ENCODE peak calls at places on chromosomes 6 and 20, in four cellular contexts. V, M, R and L are unnamed samples.

GRCh38 chr20:24502184-24502583 is 32.8 kb downstream of the SYNDIG1 start:
- DNase-seq in V (no peak), M (no peak), R (no peak), L (no peak)

GRCh38 chr6:130050230-130050629 is 31.8 kb downstream of the L3MBTL3 start:
- DNase-seq in V (no peak), M (no peak), R (no peak), L (no peak)

GRCh38 chr20:44137210-44137781 is 49.7 kb downstream of the JPH2 start:
- DNase-seq in V (no peak), M (no peak), R (no peak), L (no peak)

GRCh38 chr20:62641749-62642665 is at the start of gene SLCO4A1:
- DNase-seq in V (peak; percentile 90), M (peak; percentile 77), R (peak; percentile 93), L (peak; percentile 83)

GRCh38 chr20:41169791-41170351 is 32.5 kb downstream of the PLCG1 start:
- DNase-seq in V (no peak), M (no peak), R (peak; percentile 34), L (no peak)

GRCh38 chr6:39199976-39200375 is 29.3 kb downstream of the KCNK5 start:
- DNase-seq in V (no peak), M (no peak), R (no peak), L (no peak)

GRCh38 chr6:136284909-136285308 is 4.7 kb downstream of the BCLAF1 start:
- DNase-seq in V (no peak), M (no peak), R (no peak), L (peak; percentile 45)

GRCh38 chr6:90197854-90198496 is 98.7 kb downstream of the BACH2 start:
- DNase-seq in V (no peak), M (no peak), R (no peak), L (no peak)

GRCh38 chr20:3158968-3159431 is 665 bp downstream of the FASTKD5 start:
- DNase-seq in V (no peak), M (no peak), R (no peak), L (no peak)

GRCh38 chr6:98769546-98769945 is 64.8 kb upstream of the POU3F2 start:
- DNase-seq in V (no peak), M (no peak), R (no peak), L (peak; percentile 2)

GRCh38 chr6:161459008-161459407 is 185.1 kb upstream of the AGPAT4 start:
- DNase-seq in V (no peak), M (no peak), R (no peak), L (no peak)

GRCh38 chr20:6418732-6419131 is 295.9 kb upstream of the FERMT1 start:
- DNase-seq in V (no peak), M (no peak), R (no peak), L (no peak)

GRCh38 chr20:10558635-10559187 is 115.1 kb downstream of the JAG1 start:
- DNase-seq in V (no peak), M (no peak), R (no peak), L (no peak)

GRCh38 chr20:20593447-20594170 is 118.8 kb downstream of the RALGAPA2 start:
- DNase-seq in V (no peak), M (no peak), R (no peak), L (no peak)

GRCh38 chr6:392441-393390 is 1.2 kb downstream of the IRF4 start:
- DNase-seq in V (no peak), M (no peak), R (peak; percentile 51), L (peak; percentile 61)

GRCh38 chr6:111566873-111567517 is 38.7 kb downstream of the TRAF3IP2 start:
- DNase-seq in V (no peak), M (no peak), R (peak; percentile 54), L (no peak)

GRCh38 chr20:34663213-34663943 is 13.5 kb downstream of the PIGU start:
- DNase-seq in V (no peak), M (no peak), R (no peak), L (no peak)

GRCh38 chr20:43941476-43942212 is 27.0 kb downstream of the TOX2 start:
- DNase-seq in V (no peak), M (no peak), R (no peak), L (no peak)

GRCh38 chr20:33910056-33910455 is 83.7 kb upstream of the RALY start:
- DNase-seq in V (no peak), M (no peak), R (no peak), L (no peak)

GRCh38 chr6:40222354-40222753 is 288.1 kb upstream of the MOCS1 start:
- DNase-seq in V (no peak), M (no peak), R (no peak), L (no peak)

GRCh38 chr20:38903335-38903734 is 22.9 kb upstream of the FAM83D start:
- DNase-seq in V (no peak), M (no peak), R (no peak), L (no peak)

GRCh38 chr6:21022343-21023107 is 488.3 kb downstream of the CDKAL1 start:
- DNase-seq in V (no peak), M (no peak), R (no peak), L (no peak)

GRCh38 chr20:461254-462198 is 807 bp downstream of the TBC1D20 start:
- DNase-seq in V (no peak), M (no peak), R (peak; percentile 70), L (peak; percentile 66)

GRCh38 chr6:25874822-25875562 is 949 bp upstream of the SLC17A3 start:
- DNase-seq in V (no peak), M (no peak), R (no peak), L (peak; percentile 33)

GRCh38 chr6:105994522-105995402 is 91.4 kb upstream of the PRDM1 start:
- DNase-seq in V (peak; percentile 69), M (peak; percentile 24), R (peak; percentile 79), L (peak; percentile 47)

GRCh38 chr6:159874475-159874874 is 16.3 kb upstream of the MAS1 start:
- DNase-seq in V (no peak), M (no peak), R (no peak), L (no peak)

GRCh38 chr20:20211274-20211987 is 156.5 kb upstream of the INSM1 start:
- DNase-seq in V (no peak), M (no peak), R (no peak), L (no peak)

GRCh38 chr20:36927704-36928103 is 23.8 kb downstream of the SAMHD1 start:
- DNase-seq in V (no peak), M (no peak), R (peak; percentile 47), L (no peak)

GRCh38 chr6:125886914-125887313 is 69.7 kb upstream of the HINT3 start:
- DNase-seq in V (no peak), M (no peak), R (no peak), L (no peak)

GRCh38 chr6:43428112-43428570 is 800 bp downstream of the ABCC10 start:
- DNase-seq in V (no peak), M (no peak), R (no peak), L (no peak)

GRCh38 chr20:2750343-2751251 is 49.8 kb downstream of the CPXM1 start:
- DNase-seq in V (no peak), M (no peak), R (peak; percentile 64), L (no peak)

GRCh38 chr20:3766381-3766780 is 1.2 kb downstream of the ADISSP start:
- DNase-seq in V (no peak), M (no peak), R (no peak), L (no peak)

GRCh38 chr6:54846243-54846856 is at the start of gene FAM83B:
- DNase-seq in V (no peak), M (no peak), R (peak; percentile 87), L (no peak)

GRCh38 chr6:144152334-144152900 is 2.1 kb downstream of the STX11 start:
- DNase-seq in V (no peak), M (no peak), R (no peak), L (no peak)
- H3K4me3 ChIP-seq in V (no peak overlapping the region), M (no peak overlapping the region), R (no peak overlapping the region), L (no peak overlapping the region)

DNA sequence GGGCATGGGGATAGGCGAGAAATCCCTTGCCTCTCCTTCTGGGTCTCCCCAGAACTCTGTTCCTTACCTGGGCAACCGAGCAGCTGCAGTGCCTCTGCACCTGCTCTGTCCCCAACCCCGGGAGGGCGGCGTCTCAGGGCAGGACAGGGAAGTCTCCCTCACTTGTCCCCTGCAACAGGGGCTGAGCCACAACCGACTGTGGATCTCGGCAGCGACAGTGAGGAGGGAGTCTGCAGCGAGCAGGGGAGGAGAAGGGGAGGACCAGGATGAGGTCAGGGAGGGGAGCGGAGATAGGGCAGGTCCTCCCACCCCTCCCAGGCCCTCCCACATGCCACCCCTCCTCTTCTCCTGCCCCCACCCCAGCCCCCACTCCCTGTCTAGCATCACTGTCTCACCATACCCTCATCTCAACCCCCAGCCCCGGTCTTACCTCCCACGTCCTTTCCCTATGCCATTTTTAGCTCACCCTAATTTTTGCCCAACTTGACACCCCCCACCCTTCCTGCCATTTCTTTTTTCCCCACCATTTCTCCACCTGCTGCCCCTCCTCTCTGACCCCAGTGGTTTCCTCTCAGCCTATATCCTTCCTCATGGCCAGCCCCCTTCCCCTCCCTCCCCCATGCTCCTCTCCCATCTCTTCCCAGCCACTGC is at the start of gene TNXB:
- DNase-seq in V (no peak), M (no peak), R (no peak), L (no peak)
- H3K27ac ChIP-seq in V (no peak within 1 kb of the TSS), M (no peak within 1 kb of the TSS), R (peak within 1 kb of the TSS; percentile 83), L (no peak within 1 kb of the TSS)

GRCh38 chr20:64064145-64064698 is 1.2 kb downstream of the TCEA2 start:
- DNase-seq in V (no peak), M (no peak), R (no peak), L (no peak)
- H3K4me1 ChIP-seq in V (peaks cover 48% of the 10 kb centered on the region), M (peaks cover 42% of the 10 kb centered on the region), R (no peaks in the 10 kb centered on the region), L (peaks cover 61% of the 10 kb centered on the region)

DNA sequence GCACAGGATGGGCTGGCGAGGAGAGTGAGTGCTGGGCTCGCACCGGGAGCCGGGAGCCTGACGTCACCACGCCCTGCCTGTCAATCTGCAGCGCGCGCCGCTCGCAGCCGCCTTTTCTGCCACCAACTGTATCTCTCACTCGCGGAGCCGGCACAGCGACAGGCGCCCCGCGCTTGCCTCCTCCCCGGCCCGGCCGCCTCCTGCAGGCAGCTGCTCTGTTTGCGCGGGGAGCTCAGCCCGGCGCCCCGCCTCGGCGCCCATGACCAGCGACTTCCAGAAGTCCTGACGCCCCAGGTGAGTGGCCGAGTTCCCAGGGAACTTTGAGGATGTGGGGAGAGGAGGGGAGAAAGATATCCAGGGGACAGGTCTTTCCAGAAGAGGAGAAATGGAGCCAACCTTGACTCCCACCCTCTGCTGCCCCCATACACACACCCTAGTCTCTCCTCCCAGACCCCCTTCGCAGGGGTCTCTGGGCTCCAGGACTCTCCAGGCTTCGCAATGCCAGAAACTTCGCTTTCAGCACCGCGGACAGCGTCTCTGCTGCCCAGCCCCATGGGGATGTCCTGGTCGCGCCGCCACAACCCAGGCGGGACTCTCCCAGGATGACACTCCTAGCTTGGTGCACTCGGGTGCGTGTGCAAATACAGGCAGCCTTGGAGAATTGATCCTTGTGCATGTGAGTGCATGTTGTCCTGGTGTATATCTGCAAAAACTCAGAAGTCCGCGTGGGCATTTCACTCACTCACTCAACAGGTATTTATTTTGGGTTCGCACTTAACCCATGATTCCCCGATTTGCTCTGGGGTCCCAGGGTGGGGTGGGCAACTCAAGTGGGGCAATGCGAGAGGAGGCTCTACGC is at the start of gene GPR6:
- DNase-seq in V (no peak), M (no peak), R (no peak), L (no peak)
- H3K4me3 ChIP-seq in V (no peak within 1 kb of the TSS), M (no peak within 1 kb of the TSS), R (no peak within 1 kb of the TSS), L (no peak within 1 kb of the TSS)

GRCh38 chr6:34418367-34418766 is 7.5 kb downstream of the RPS10 start:
- DNase-seq in V (no peak), M (no peak), R (no peak), L (no peak)

GRCh38 chr6:34416877-34417371 is 8.9 kb downstream of the RPS10 start:
- DNase-seq in V (no peak), M (no peak), R (no peak), L (no peak)

GRCh38 chr6:34414999-34415858 is 10.6 kb downstream of the RPS10 start:
- DNase-seq in V (peak; percentile 54), M (peak; percentile 20), R (peak; percentile 84), L (peak; percentile 50)

GRCh38 chr6:34412054-34412453 is 13.8 kb downstream of the RPS10 start:
- DNase-seq in V (no peak), M (no peak), R (no peak), L (no peak)

GRCh38 chr6:34412643-34413214 is 13.1 kb downstream of the RPS10 start:
- DNase-seq in V (no peak), M (no peak), R (no peak), L (no peak)
- H3K27ac ChIP-seq in V (no peak overlapping the region), M (no peak overlapping the region), R (no peak overlapping the region), L (no peak overlapping the region)